ENCODE peak calls at places on chromosome 2, in seven cellular contexts. P, J, Y, O, K, G and B are unnamed samples.

GRCh38 chr2:96404446-96405373 is 69.1 kb downstream of the NCAPH start:
- DNase-seq in P (no peak), J (peak; percentile 32), Y (no peak), O (no peak), K (no peak), G (peak; percentile 73), B (no peak)

GRCh38 chr2:199861116-199861774 is 10.3 kb upstream of the FTCDNL1 start:
- DNase-seq in P (no peak), J (peak; percentile 20), Y (peak; percentile 43), O (peak; percentile 14), K (no peak), G (no peak), B (no peak)

GRCh38 chr2:96144481-96145027 is 686 bp downstream of the DUSP2 start:
- DNase-seq in P (no peak), J (peak; percentile 5), Y (no peak), O (no peak), K (no peak), G (no peak), B (no peak)

GRCh38 chr2:1701020-1701419 is 43.3 kb downstream of the PXDN start:
- DNase-seq in P (no peak), J (no peak), Y (no peak), O (no peak), K (no peak), G (no peak), B (no peak)

GRCh38 chr2:48414980-48415764 is 114.8 kb upstream of the STON1 start:
- DNase-seq in P (no peak), J (no peak), Y (peak; percentile 26), O (no peak), K (no peak), G (no peak), B (no peak)

GRCh38 chr2:236626391-236627150 is 56.9 kb downstream of the ACKR3 start:
- DNase-seq in P (no peak), J (no peak), Y (no peak), O (no peak), K (no peak), G (no peak), B (no peak)

GRCh38 chr2:48323146-48323545 is 206.8 kb upstream of the STON1 start:
- DNase-seq in P (no peak), J (no peak), Y (no peak), O (no peak), K (no peak), G (no peak), B (no peak)

GRCh38 chr2:27681844-27682243 is 18.2 kb downstream of the SLC4A1AP start:
- DNase-seq in P (no peak), J (no peak), Y (peak; percentile 62), O (peak; percentile 55), K (peak; percentile 18), G (no peak), B (no peak)

GRCh38 chr2:186130678-186131511 is 355.2 kb upstream of the ZC3H15 start:
- DNase-seq in P (no peak), J (no peak), Y (peak; percentile 5), O (no peak), K (no peak), G (no peak), B (no peak)

GRCh38 chr2:144237108-144237507 is 282.8 kb downstream of the ZEB2 start:
- DNase-seq in P (no peak), J (no peak), Y (no peak), O (no peak), K (no peak), G (no peak), B (no peak)

GRCh38 chr2:20432714-20433113 is 14.2 kb upstream of the RHOB start:
- DNase-seq in P (no peak), J (no peak), Y (no peak), O (no peak), K (no peak), G (no peak), B (no peak)

GRCh38 chr2:166032361-166032760 is 78.8 kb upstream of the TTC21B start:
- DNase-seq in P (no peak), J (no peak), Y (no peak), O (no peak), K (no peak), G (no peak), B (no peak)

GRCh38 chr2:169393068-169393590 is 30.8 kb upstream of the LRP2 start:
- DNase-seq in P (no peak), J (peak; percentile 6), Y (no peak), O (peak; percentile 6), K (no peak), G (no peak), B (no peak)

GRCh38 chr2:169395821-169396374 is 33.6 kb upstream of the LRP2 start:
- DNase-seq in P (no peak), J (no peak), Y (no peak), O (no peak), K (no peak), G (no peak), B (no peak)

DNA sequence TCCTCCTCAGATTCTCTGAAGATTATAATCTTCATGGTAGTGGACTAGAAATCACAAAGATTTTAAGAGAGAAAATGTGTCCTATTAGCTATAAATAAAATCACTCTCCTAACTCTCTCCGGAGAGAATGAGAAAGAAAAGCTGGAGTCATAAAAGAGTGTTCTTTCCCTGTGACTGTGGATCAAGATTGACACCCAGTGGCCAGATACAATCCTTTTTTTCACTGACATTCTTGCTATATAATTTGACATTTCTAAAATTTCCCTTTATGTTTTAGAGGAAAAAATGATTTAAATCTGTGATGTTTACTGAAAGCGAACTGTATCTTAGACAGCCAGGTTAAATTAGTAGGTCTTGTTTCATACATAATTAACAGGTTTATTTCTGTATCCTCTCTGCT is 35.4 kb upstream of the LRP2 start:
- DNase-seq in P (no peak), J (peak; percentile 27), Y (no peak), O (peak; percentile 29), K (no peak), G (no peak), B (no peak)
- TF ChIP-seq CTCF in P (peak; percentile 72), J (peak; percentile 28), Y (no peak), O (peak; percentile 63), K (peak; percentile 7), G (peak; percentile 58), B (peak; percentile 26)

DNA sequence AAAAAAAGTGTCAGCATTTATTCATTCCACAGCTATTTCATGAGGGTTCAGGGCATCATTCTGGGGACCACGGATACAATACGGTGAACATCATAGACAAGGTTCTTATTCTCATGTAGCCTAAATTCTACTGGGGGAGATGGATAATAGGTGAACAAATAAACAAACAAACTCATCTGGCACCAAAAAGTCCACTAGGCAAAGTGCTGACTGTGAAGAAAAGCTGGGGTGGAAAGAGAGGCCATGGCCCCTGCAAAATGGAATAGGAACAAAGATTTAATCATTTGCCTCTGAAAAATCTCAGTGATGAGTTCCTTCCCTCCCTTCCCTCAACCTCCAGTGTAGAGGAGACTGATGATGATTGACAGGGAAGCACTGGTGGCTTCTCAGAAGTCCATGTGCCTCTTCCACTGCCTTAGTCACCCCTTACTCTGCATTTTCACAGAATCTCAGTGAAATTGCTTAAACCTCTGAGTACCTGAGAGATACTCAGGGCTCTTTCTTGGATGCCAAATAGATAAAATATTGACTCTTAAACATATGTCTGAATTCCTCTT is 69.3 kb upstream of the IL1R1 start:
- DNase-seq in P (no peak), J (no peak), Y (no peak), O (no peak), K (no peak), G (no peak), B (no peak)
- TF ChIP-seq CTCF in P (no peak), J (no peak), Y (no peak), O (no peak), K (no peak), G (no peak), B (no peak)

DNA sequence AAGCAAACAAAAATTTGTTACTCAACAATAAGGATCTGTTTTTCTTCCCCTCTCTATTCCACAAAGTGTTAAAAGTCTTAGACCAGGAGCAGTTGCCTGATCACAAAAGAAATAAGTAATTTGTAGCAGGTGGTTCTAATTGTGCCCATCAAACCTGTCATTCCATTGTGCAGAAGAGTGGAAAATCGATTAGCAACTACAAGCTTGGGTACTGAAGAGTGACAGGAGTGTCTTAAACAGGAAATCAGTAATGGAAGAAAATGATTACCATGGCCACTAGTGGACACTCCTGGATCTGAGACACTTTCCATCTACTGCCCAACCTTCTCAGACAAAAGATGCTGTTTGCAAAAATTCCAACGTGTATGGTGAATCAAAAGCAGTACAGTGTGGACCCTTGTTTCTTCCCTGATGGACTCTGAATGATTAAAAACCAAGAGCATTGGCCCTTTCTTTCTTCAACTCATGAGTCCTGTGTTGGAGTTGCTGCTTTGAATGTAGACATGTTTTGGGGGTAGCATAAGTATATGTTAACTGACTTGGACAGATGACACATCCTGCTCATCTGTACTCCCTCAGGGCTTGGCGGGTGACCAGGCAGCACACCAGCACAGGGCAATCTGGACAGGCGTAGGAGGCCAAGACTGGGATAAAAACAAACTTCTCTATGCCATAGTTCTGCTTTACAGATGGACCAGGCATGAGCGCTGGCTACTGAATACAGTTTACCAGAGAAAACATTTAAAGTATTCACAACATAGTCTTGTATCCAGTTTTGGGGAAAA is 51.9 kb downstream of the PLA2R1 start:
- DNase-seq in P (no peak), J (peak; percentile 40), Y (no peak), O (no peak), K (no peak), G (no peak), B (no peak)
- TF ChIP-seq CTCF in P (no peak), J (no peak), Y (no peak), O (no peak), K (no peak), G (no peak), B (no peak)

DNA sequence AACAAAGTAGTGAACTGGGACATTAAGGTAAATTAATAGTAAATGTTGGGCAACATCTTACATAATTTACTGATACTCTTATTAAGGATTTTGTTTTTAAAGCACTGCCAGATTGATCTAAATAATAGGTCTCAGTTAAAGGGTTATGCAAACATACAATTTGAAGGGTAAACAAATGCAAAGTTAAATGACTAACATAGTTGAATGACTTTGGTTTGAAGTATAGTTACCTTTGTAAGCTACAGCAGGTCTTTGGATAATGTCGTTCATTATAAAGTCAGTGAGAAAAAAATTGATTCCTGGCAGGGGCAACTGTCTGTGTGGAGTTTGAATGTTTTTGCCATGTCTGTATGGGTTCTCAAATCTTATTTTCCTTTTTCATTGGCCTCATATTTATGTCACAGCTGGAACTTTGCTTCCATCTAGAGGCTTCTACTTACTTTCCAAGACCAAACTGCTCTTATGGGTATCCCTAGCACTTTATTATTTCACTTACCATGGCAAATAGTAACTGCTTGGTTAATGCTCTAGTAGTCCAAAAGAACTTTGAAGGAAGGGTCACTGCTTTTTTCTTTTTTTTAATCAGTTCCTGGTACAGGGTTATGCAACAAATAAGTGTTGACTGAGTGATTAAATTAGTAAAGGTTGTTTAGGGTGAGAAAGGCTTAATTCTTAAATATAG is 107.8 kb downstream of the NBEAL1 start:
- DNase-seq in P (no peak), J (peak; percentile 14), Y (no peak), O (peak; percentile 6), K (no peak), G (no peak), B (no peak)
- TF ChIP-seq CTCF in P (peak; percentile 58), J (peak; percentile 9), Y (no peak), O (peak; percentile 40), K (peak; percentile 10), G (peak; percentile 48), B (no peak)